ENCODE peak calls at places on chromosomes 13 and 19, in nine cellular contexts. M, B, O, L, H, C, Z, U and G are unnamed samples.
A peak's percentile ranks its signal among the peaks of the same experiment; 100 is the strongest.

GRCh38 chr19:52142001-52142595 is 2.4 kb upstream of the ZNF616 start:
- DNase-seq in B (no peak), U (no peak), O (no peak), C (no peak), L (no peak), H (no peak), Z (no peak), M (no peak), G (no peak)

GRCh38 chr19:3038214-3038613 is 9.1 kb upstream of the TLE2 start:
- DNase-seq in H (no peak), M (no peak), O (no peak), U (no peak), L (no peak), B (no peak), C (no peak), Z (no peak), G (no peak)

GRCh38 chr19:11539495-11540365 is 1.1 kb downstream of the CNN1 start:
- DNase-seq in B (no peak), U (no peak), O (no peak), Z (no peak), C (no peak), H (no peak), M (no peak), L (no peak), G (no peak)

GRCh38 chr19:57719424-57719823 is 8.0 kb downstream of the ZNF671 start:
- DNase-seq in H (no peak), B (no peak), U (no peak), Z (no peak), M (no peak), O (no peak), C (no peak), L (no peak), G (no peak)

GRCh38 chr19:30441011-30441410 is 68.8 kb downstream of the ZNF536 start:
- DNase-seq in H (no peak), L (no peak), Z (no peak), C (no peak), B (no peak), O (no peak), M (no peak), U (no peak), G (no peak)

GRCh38 chr13:50198508-50198907 is 183.3 kb downstream of the KCNRG start:
- DNase-seq in M (peak; percentile 19), C (no peak), B (no peak), U (no peak), L (no peak), Z (peak; percentile 73), H (no peak), O (no peak), G (peak; percentile 70)

GRCh38 chr19:56639217-56639616 is 3.7 kb upstream of the SMIM17 start:
- DNase-seq in L (no peak), Z (peak; percentile 8), O (no peak), M (no peak), U (no peak), B (no peak), C (no peak), H (no peak), G (no peak)

GRCh38 chr19:33296473-33297060 is 5.8 kb downstream of the CEBPA start:
- DNase-seq in U (no peak), H (no peak), C (no peak), Z (no peak), L (no peak), M (no peak), O (no peak), B (no peak), G (no peak)

GRCh38 chr13:73146705-73147104 is 87.9 kb downstream of the KLF5 start:
- DNase-seq in L (no peak), U (no peak), M (no peak), H (no peak), Z (peak; percentile 61), C (no peak), O (no peak), B (no peak), G (no peak)

GRCh38 chr19:31501427-31502195 is 152.4 kb upstream of the TSHZ3 start:
- DNase-seq in Z (no peak), L (no peak), U (no peak), H (no peak), M (no peak), C (no peak), O (no peak), B (no peak), G (peak; percentile 83)

GRCh38 chr13:97978661-97979450 is 25.4 kb downstream of the IPO5 start:
- DNase-seq in L (no peak), H (no peak), O (no peak), B (no peak), M (no peak), U (no peak), Z (peak; percentile 56), C (no peak), G (no peak)

GRCh38 chr13:72145383-72145782 is 278.4 kb upstream of the DACH1 start:
- DNase-seq in H (no peak), C (no peak), L (no peak), O (no peak), Z (peak; percentile 50), M (no peak), U (no peak), B (no peak), G (no peak)

GRCh38 chr13:40316301-40316700 is 350.1 kb downstream of the FOXO1 start:
- DNase-seq in U (no peak), Z (no peak), C (no peak), H (no peak), L (no peak), O (no peak), M (no peak), B (no peak), G (peak; percentile 90)

GRCh38 chr19:4639531-4640246 is 373 bp downstream of the TNFAIP8L1 start:
- DNase-seq in L (no peak), M (no peak), H (no peak), C (no peak), Z (no peak), O (peak; percentile 60), U (no peak), B (no peak), G (no peak)

GRCh38 chr19:33784432-33784831 is 12.2 kb upstream of the KCTD15 start:
- DNase-seq in H (no peak), U (no peak), C (no peak), L (no peak), Z (peak; percentile 34), O (no peak), B (no peak), M (no peak), G (no peak)

GRCh38 chr19:35797663-35798062 is 15.0 kb downstream of the PRODH2 start:
- DNase-seq in L (no peak), H (no peak), B (no peak), U (no peak), O (no peak), M (no peak), Z (no peak), C (peak; percentile 64), G (no peak)

GRCh38 chr13:32902898-32903297 is 113.3 kb upstream of the KL start:
- DNase-seq in B (no peak), C (no peak), Z (peak; percentile 53), O (peak; percentile 51), M (peak; percentile 76), H (no peak), L (no peak), U (no peak), G (no peak)

GRCh38 chr19:43639507-43640423 is at the start of gene CADM4:
- DNase-seq in L (no peak), M (no peak), H (peak; percentile 35), U (no peak), O (peak; percentile 72), B (peak; percentile 42), Z (no peak), C (peak; percentile 76), G (no peak)

GRCh38 chr13:75437582-75438318 is 44.2 kb downstream of the TBC1D4 start:
- DNase-seq in H (no peak), U (no peak), B (no peak), O (no peak), L (peak; percentile 33), M (no peak), Z (peak; percentile 56), C (no peak), G (no peak)

GRCh38 chr19:29645911-29646310 is 19.4 kb upstream of the PLEKHF1 start:
- DNase-seq in U (no peak), O (peak; percentile 28), C (no peak), M (no peak), H (no peak), L (peak; percentile 73), B (no peak), Z (peak; percentile 55), G (no peak)

GRCh38 chr13:78241278-78241919 is 322.8 kb upstream of the EDNRB start:
- DNase-seq in H (peak; percentile 67), U (no peak), C (no peak), O (peak; percentile 43), B (no peak), L (peak; percentile 22), M (no peak), Z (peak; percentile 33), G (no peak)

GRCh38 chr13:39253774-39254173 is 215.5 kb downstream of the NHLRC3 start:
- DNase-seq in C (no peak), B (no peak), U (no peak), M (no peak), Z (peak; percentile 83), O (no peak), H (no peak), L (peak; percentile 72), G (no peak)

GRCh38 chr13:79541426-79542049 is 60.6 kb downstream of the NDFIP2 start:
- DNase-seq in Z (peak; percentile 67), B (no peak), O (no peak), U (peak; percentile 83), H (peak; percentile 48), C (no peak), L (peak; percentile 48), M (peak; percentile 57), G (no peak)

GRCh38 chr13:98206946-98207345 is 29.9 kb upstream of the RNF113B start:
- DNase-seq in O (no peak), Z (peak; percentile 99), B (no peak), U (no peak), M (no peak), L (no peak), H (no peak), C (no peak), G (no peak)

GRCh38 chr13:61685683-61686013 is 270.0 kb upstream of the PCDH20 start:
- DNase-seq in H (peak; percentile 10), B (no peak), U (peak; percentile 18), M (no peak), L (peak; percentile 24), C (no peak), O (no peak), Z (no peak), G (no peak)

GRCh38 chr19:46515879-46516350 is 20.2 kb upstream of the PNMA8B start:
- DNase-seq in M (no peak), L (peak; percentile 33), U (no peak), O (no peak), Z (peak; percentile 47), H (peak; percentile 11), C (no peak), B (no peak), G (no peak)

GRCh38 chr19:47190167-47190727 is 40.8 kb downstream of the BBC3 start:
- DNase-seq in C (peak; percentile 78), Z (peak; percentile 92), M (no peak), U (peak; percentile 30), H (no peak), L (peak; percentile 94), O (peak; percentile 88), B (peak; percentile 15), G (no peak)

GRCh38 chr19:2329528-2329927 is 1.0 kb downstream of the SPPL2B start:
- DNase-seq in H (no peak), C (no peak), B (no peak), L (no peak), U (no peak), M (no peak), Z (no peak), O (no peak), G (no peak)

GRCh38 chr13:21901772-21902708 is 231.2 kb downstream of the FGF9 start:
- DNase-seq in U (no peak), O (no peak), C (no peak), Z (no peak), L (no peak), M (no peak), H (no peak), B (no peak), G (no peak)

GRCh38 chr13:41231786-41232185 is 31.6 kb downstream of the MTRF1 start:
- DNase-seq in U (no peak), O (peak; percentile 62), C (no peak), Z (peak; percentile 41), L (no peak), B (no peak), H (peak; percentile 58), M (no peak), G (no peak)

GRCh38 chr19:44648536-44649370 is 5.0 kb downstream of the PVR start:
- DNase-seq in L (peak; percentile 24), U (no peak), C (no peak), O (peak; percentile 34), B (no peak), H (no peak), Z (peak; percentile 65), M (no peak), G (no peak)